ENCODE peak calls at places on chromosomes 7 and 10, in four cellular contexts. One of them, this sample, is unnamed. For H3K27me3, the result is how much of the 10 kb centered on the place peaks cover.

GRCh38 chr7:77386165-77386824 is 29.9 kb downstream of the GSAP start:
- DNase-seq in AG04450: no peak
- DNase-seq in cardiac muscle cell: peak
- DNase-seq in suprapubic skin: no peak
- DNase-seq in this sample: no peak

GRCh38 chr7:28738384-28738783 is 219.7 kb downstream of the TRIL start:
- DNase-seq in AG04450: no peak
- DNase-seq in cardiac muscle cell: no peak
- DNase-seq in suprapubic skin: no peak
- DNase-seq in this sample: peak

GRCh38 chr7:99833289-99833877 is 5.6 kb downstream of the CYP3A43 start:
- DNase-seq in AG04450: no peak
- DNase-seq in cardiac muscle cell: no peak
- DNase-seq in suprapubic skin: no peak
- DNase-seq in this sample: no peak

GRCh38 chr10:53111529-53111928 is 338.9 kb upstream of the MBL2 start:
- DNase-seq in AG04450: no peak
- DNase-seq in cardiac muscle cell: no peak
- DNase-seq in suprapubic skin: no peak
- DNase-seq in this sample: peak

GRCh38 chr10:31771345-31771831 is 157.2 kb downstream of the ARHGAP12 start:
- DNase-seq in AG04450: no peak
- DNase-seq in cardiac muscle cell: no peak
- DNase-seq in suprapubic skin: no peak
- DNase-seq in this sample: no peak

GRCh38 chr7:30612658-30613265 is 18.1 kb downstream of the GARS1 start:
- DNase-seq in AG04450: peak
- DNase-seq in cardiac muscle cell: no peak
- DNase-seq in suprapubic skin: no peak
- DNase-seq in this sample: no peak

GRCh38 chr7:35519971-35520809 is 174.7 kb downstream of the HERPUD2 start:
- DNase-seq in AG04450: peak
- DNase-seq in cardiac muscle cell: peak
- DNase-seq in suprapubic skin: no peak
- DNase-seq in this sample: peak

GRCh38 chr7:44969049-44969700 is 9.6 kb downstream of the MYO1G start:
- DNase-seq in AG04450: no peak
- DNase-seq in cardiac muscle cell: no peak
- DNase-seq in suprapubic skin: peak
- DNase-seq in this sample: no peak

GRCh38 chr10:32692174-32692573 is 246.2 kb downstream of the CCDC7 start:
- DNase-seq in AG04450: peak
- DNase-seq in cardiac muscle cell: no peak
- DNase-seq in suprapubic skin: no peak
- DNase-seq in this sample: peak

GRCh38 chr7:20440472-20441105 is 109.9 kb downstream of the ITGB8 start:
- DNase-seq in AG04450: peak
- DNase-seq in cardiac muscle cell: peak
- DNase-seq in suprapubic skin: no peak
- DNase-seq in this sample: peak

GRCh38 chr7:76108540-76109233 is 60.8 kb downstream of the MDH2 start:
- DNase-seq in AG04450: no peak
- DNase-seq in cardiac muscle cell: no peak
- DNase-seq in suprapubic skin: no peak
- DNase-seq in this sample: no peak

GRCh38 chr10:132942101-132942739 is at the start of gene CFAP46:
- DNase-seq in AG04450: no peak
- DNase-seq in cardiac muscle cell: peak
- DNase-seq in suprapubic skin: no peak
- DNase-seq in this sample: no peak

GRCh38 chr10:18886102-18886501 is 162.5 kb upstream of the MALRD1 start:
- DNase-seq in AG04450: peak
- DNase-seq in cardiac muscle cell: no peak
- DNase-seq in suprapubic skin: no peak
- DNase-seq in this sample: no peak

GRCh38 chr7:154503962-154504550 is 451.9 kb downstream of the DPP6 start:
- DNase-seq in AG04450: no peak
- DNase-seq in cardiac muscle cell: peak
- DNase-seq in suprapubic skin: no peak
- DNase-seq in this sample: peak

GRCh38 chr10:114081911-114082583 is 38.4 kb downstream of the ADRB1 start:
- DNase-seq in AG04450: no peak
- DNase-seq in cardiac muscle cell: no peak
- DNase-seq in suprapubic skin: no peak
- DNase-seq in this sample: no peak

DNA sequence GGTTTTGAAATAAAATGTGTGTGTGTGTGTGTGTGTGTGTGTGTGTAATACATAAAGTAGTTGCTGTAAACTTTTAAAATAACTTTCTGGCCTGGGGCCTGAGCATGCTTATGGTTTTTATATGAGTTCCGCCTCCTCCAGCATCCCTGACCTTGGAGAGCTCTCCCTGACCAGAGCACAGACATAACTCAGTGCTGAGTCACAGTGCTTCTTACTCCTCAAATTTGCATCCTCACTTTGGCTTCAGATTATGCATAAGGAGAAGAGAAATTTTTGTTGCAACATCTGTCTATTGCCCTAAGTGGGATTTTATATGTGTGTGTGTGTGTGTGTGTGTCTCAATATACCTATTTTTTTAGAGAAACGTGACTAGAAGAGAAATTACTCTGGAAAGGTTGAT is 200.8 kb downstream of the ELMO1 start:
- DNase-seq in AG04450: no peak
- DNase-seq in cardiac muscle cell: peak
- DNase-seq in suprapubic skin: no peak
- DNase-seq in this sample: peak
- H3K27me3 ChIP-seq in AG04450: under half
- H3K27me3 ChIP-seq in cardiac muscle cell: under half
- H3K27me3 ChIP-seq in suprapubic skin: under half
- H3K27me3 ChIP-seq in this sample: under half

DNA sequence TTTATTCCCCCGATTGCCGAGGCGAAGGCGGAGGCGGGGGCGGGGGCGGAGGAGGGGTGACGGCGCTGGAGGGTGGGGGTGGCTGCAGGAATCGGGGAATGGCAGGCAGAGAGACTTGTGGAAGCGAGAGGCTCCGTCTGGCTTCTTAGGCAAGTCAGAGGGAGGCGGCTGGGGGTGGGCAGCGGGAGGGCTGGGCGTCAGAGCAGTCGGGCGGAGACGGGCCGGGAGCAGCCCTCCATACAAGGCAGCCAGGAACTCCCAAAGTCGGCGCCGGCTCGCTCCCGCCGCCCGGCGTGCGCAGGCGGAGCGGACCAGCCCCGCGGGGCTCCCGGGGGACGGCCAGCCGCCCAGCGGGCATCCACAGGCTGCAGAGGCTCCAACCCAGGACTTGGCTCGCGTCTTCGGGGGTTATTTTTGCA is 233 bp upstream of the CACNA2D1 start:
- DNase-seq in AG04450: peak
- DNase-seq in cardiac muscle cell: peak
- DNase-seq in suprapubic skin: peak
- DNase-seq in this sample: peak
- H3K27ac ChIP-seq in AG04450: peak
- H3K27ac ChIP-seq in cardiac muscle cell: peak
- H3K27ac ChIP-seq in suprapubic skin: peak
- H3K27ac ChIP-seq in this sample: peak

DNA sequence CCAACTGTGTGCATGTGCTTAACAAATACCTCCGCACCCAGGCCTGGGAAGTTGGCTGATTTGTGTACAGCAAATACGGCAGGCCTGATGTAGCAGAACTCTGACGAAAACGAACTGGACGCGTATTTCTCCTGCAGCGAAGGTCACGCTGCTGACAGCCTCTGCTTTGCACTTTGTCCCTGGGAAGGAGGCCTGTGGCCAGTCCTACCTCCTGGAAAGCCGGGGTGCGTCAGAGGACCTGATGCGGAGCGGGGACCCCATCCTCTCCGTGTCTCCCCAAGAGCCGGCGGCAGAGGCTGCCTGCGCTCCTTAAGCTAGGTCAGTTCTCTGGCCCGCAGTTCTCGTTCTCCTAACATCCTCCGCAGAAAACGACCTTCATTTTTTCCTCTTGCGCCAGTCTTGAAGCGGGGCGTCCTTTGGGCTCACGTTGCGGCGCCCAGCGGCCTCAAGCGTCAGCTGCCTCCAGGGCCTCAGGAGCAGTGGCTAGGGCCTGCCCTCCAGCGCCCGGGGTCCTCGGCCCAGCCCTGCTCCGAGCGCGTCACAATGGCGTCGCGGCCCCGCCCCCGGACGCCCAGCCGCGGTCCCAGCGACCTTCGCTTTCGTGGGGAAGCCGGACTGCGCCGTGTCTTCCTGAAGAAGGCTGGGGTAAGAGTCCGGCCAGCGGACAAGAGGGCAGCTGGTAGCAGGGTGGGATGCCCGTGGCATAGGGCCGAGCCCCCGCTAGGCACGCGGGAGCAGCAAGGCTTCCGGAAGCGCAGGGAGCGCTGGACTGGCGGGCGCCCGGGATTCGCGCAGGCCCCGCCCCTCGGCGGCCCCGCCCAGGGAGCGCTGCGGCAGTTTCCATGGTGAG is at the start of gene ZNF487:
- DNase-seq in AG04450: peak
- DNase-seq in cardiac muscle cell: peak
- DNase-seq in suprapubic skin: peak
- DNase-seq in this sample: peak
- H3K4me3 ChIP-seq in AG04450: peak
- H3K4me3 ChIP-seq in cardiac muscle cell: peak
- H3K4me3 ChIP-seq in suprapubic skin: peak
- H3K4me3 ChIP-seq in this sample: peak

GRCh38 chr7:26645126-26645525 is 219.3 kb downstream of the SKAP2 start:
- DNase-seq in AG04450: no peak
- DNase-seq in cardiac muscle cell: peak
- DNase-seq in suprapubic skin: no peak
- DNase-seq in this sample: no peak
- H3K27me3 ChIP-seq in AG04450: under half
- H3K27me3 ChIP-seq in cardiac muscle cell: under half
- H3K27me3 ChIP-seq in suprapubic skin: under half
- H3K27me3 ChIP-seq in this sample: under half

GRCh38 chr7:149500201-149500600 is 2.6 kb upstream of the ZNF746 start:
- DNase-seq in AG04450: no peak
- DNase-seq in cardiac muscle cell: no peak
- DNase-seq in suprapubic skin: no peak
- DNase-seq in this sample: no peak

GRCh38 chr7:149494738-149495368 is 2.8 kb downstream of the ZNF746 start:
- DNase-seq in AG04450: peak
- DNase-seq in cardiac muscle cell: no peak
- DNase-seq in suprapubic skin: no peak
- DNase-seq in this sample: no peak

GRCh38 chr7:149496642-149497391 is 792 bp downstream of the ZNF746 start:
- DNase-seq in AG04450: no peak
- DNase-seq in cardiac muscle cell: peak
- DNase-seq in suprapubic skin: peak
- DNase-seq in this sample: peak

GRCh38 chr7:149495785-149496641 is 1.6 kb downstream of the ZNF746 start:
- DNase-seq in AG04450: peak
- DNase-seq in cardiac muscle cell: peak
- DNase-seq in suprapubic skin: peak
- DNase-seq in this sample: peak

DNA sequence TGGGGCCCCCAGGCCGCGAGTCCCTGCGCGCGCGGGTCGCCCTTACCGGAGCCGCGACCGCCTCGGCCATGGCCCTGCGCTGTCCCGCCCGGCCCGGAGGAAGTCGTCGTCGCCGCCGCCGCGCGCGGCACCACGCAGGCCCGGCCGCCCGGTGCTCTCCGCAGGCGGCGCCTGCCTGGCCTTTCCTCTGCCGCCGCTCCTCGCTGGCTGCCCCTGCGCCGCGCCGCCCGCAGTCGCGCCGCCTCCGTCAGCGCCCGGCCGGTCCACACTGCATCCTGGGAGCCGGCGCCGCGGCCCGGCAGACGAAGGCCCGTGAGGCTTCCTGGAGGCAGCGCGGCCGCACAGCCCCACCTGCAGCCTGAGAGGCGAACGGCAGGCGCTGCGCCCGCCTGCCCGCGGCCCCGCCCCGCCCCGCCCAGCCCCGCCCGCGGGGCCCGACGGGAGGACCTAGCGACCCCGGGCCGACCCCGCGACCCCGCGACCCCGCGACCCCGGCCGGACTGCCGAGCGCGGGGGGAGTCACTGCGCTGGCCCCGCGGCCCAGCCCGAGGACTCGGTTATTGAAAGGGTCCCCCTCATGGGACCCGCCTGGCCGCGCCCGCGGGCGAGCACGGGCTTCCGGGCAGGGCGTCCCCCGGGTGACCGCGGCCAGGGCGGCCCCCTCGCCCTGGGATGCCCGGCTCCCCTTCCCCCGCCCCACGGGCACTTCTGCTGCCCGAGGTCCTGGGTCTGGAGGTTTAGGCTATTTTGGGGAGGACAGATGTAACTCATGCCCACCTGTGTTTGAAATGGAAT is at the start of gene ZNF746:
- DNase-seq in AG04450: peak
- DNase-seq in cardiac muscle cell: peak
- DNase-seq in suprapubic skin: peak
- DNase-seq in this sample: peak
- H3K27ac ChIP-seq in AG04450: peak
- H3K27ac ChIP-seq in cardiac muscle cell: peak
- H3K27ac ChIP-seq in suprapubic skin: peak
- H3K27ac ChIP-seq in this sample: no peak

DNA sequence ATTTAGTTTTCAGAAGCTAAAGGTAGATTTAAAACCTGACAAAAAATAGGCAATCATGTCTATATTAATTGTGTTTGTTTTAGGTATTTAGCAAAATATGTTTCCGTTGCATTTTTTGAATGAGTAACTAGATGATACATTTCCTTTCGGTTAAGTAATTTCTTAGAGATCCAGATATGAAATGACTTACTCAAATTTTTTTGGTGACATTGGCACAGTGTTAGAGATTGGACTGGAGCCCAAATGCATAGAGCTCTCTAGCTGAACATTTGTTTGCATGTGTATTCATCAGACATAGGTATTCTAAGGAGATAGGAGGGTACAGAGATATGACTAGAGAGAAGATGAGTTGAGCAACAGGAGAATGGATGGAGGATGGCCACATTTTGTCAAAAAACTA is 1.9 kb downstream of the BUB3 start:
- DNase-seq in AG04450: no peak
- DNase-seq in cardiac muscle cell: no peak
- DNase-seq in suprapubic skin: no peak
- DNase-seq in this sample: no peak
- H3K4me3 ChIP-seq in AG04450: peak
- H3K4me3 ChIP-seq in cardiac muscle cell: no peak
- H3K4me3 ChIP-seq in suprapubic skin: no peak
- H3K4me3 ChIP-seq in this sample: peak

GRCh38 chr7:128884561-128885369 is 22.1 kb downstream of the ATP6V1F start:
- DNase-seq in AG04450: no peak
- DNase-seq in cardiac muscle cell: no peak
- DNase-seq in suprapubic skin: no peak
- DNase-seq in this sample: no peak

GRCh38 chr7:128881458-128882125 is 18.9 kb downstream of the ATP6V1F start:
- DNase-seq in AG04450: no peak
- DNase-seq in cardiac muscle cell: no peak
- DNase-seq in suprapubic skin: peak
- DNase-seq in this sample: no peak

GRCh38 chr7:128882134-128882533 is 19.5 kb downstream of the ATP6V1F start:
- DNase-seq in AG04450: no peak
- DNase-seq in cardiac muscle cell: no peak
- DNase-seq in suprapubic skin: no peak
- DNase-seq in this sample: no peak

GRCh38 chr7:128885370-128886187 is 22.9 kb downstream of the ATP6V1F start:
- DNase-seq in AG04450: no peak
- DNase-seq in cardiac muscle cell: no peak
- DNase-seq in suprapubic skin: no peak
- DNase-seq in this sample: no peak

GRCh38 chr7:128883622-128884549 is 21.2 kb downstream of the ATP6V1F start:
- DNase-seq in AG04450: no peak
- DNase-seq in cardiac muscle cell: peak
- DNase-seq in suprapubic skin: peak
- DNase-seq in this sample: peak
- H3K27me3 ChIP-seq in AG04450: under half
- H3K27me3 ChIP-seq in cardiac muscle cell: under half
- H3K27me3 ChIP-seq in suprapubic skin: under half
- H3K27me3 ChIP-seq in this sample: under half

This sample was measured in SJCRH30.